ENCODE peak calls at places on chromosomes 4 and X, in five cellular contexts. Q is lower lobe of right lung, B is pancreas, M is sigmoid colon, O is upper lobe of right lung. L is an unnamed sample. For H3K9me3 and H3K4me1, the result is how much of the 10 kb centered on the place peaks cover.

GRCh38 chr4:5839751-5840674 is 52.9 kb downstream of the CRMP1 start:
- DNase-seq in O (no peak), Q (no peak), B (no peak), M (peak), L (no peak)

GRCh38 chr4:6684656-6685055 is 9.0 kb upstream of the S100P start:
- DNase-seq in B (no peak), Q (no peak), O (no peak), M (no peak), L (no peak)

GRCh38 chr4:4555916-4556315 is 14.1 kb upstream of the STX18 start:
- DNase-seq in M (no peak), B (no peak), Q (no peak), O (no peak), L (peak)

GRCh38 chr4:95155759-95156451 is 392.9 kb downstream of the UNC5C start:
- DNase-seq in Q (no peak), M (no peak), O (no peak), B (no peak), L (peak)

GRCh38 chrX:17680732-17681413 is 56.4 kb upstream of the SCML1 start:
- DNase-seq in O (no peak), M (no peak), B (no peak), Q (no peak), L (peak)

GRCh38 chr4:110085131-110085530 is 113.3 kb downstream of the ELOVL6 start:
- DNase-seq in O (no peak), B (no peak), M (no peak), Q (no peak), L (no peak)

GRCh38 chr4:152693875-152694274 is 14.1 kb upstream of the TMEM154 start:
- DNase-seq in Q (no peak), O (no peak), M (no peak), B (no peak), L (no peak)

GRCh38 chrX:104315555-104315954 is 60.8 kb upstream of the ESX1 start:
- DNase-seq in Q (no peak), B (no peak), M (no peak), O (no peak), L (no peak)

GRCh38 chr4:38177792-38178665 is 217.8 kb downstream of the PTTG2 start:
- DNase-seq in Q (peak), B (peak), O (peak), M (peak), L (no peak)

GRCh38 chr4:70993181-70994068 is at the start of gene DCK:
- DNase-seq in O (peak), B (peak), M (peak), Q (peak), L (peak)

GRCh38 chr4:63430105-63430504 is 979.1 kb downstream of the TECRL start:
- DNase-seq in B (no peak), Q (no peak), M (no peak), O (no peak), L (no peak)

GRCh38 chr4:148041606-148042324 is 309.9 kb downstream of the ARHGAP10 start:
- DNase-seq in B (no peak), Q (no peak), M (no peak), O (no peak), L (no peak)

GRCh38 chr4:6851431-6851830 is 58.2 kb upstream of the TBC1D14 start:
- DNase-seq in M (no peak), Q (no peak), O (no peak), B (no peak), L (no peak)

GRCh38 chr4:40255722-40256281 is 59.0 kb downstream of the RHOH start:
- DNase-seq in B (no peak), M (no peak), O (no peak), Q (no peak), L (peak)

GRCh38 chrX:44314259-44314734 is 29.2 kb downstream of the EFHC2 start:
- DNase-seq in B (no peak), M (no peak), O (no peak), Q (peak), L (peak)

GRCh38 chrX:154398668-154399526 is 720 bp downstream of the RPL10 start:
- DNase-seq in M (peak), Q (peak), B (peak), O (peak), L (peak)

GRCh38 chr4:108345862-108346530 is 177.3 kb upstream of the LEF1 start:
- DNase-seq in B (no peak), M (no peak), O (no peak), Q (no peak), L (no peak)

GRCh38 chrX:74602142-74602541 is 12.3 kb downstream of the RLIM start:
- DNase-seq in O (no peak), Q (no peak), M (no peak), B (no peak), L (no peak)

GRCh38 chrX:156000361-156000926 is 2.9 kb downstream of the IL9R start:
- DNase-seq in M (no peak), O (no peak), Q (no peak), B (no peak), L (no peak)

GRCh38 chr4:26459054-26459755 is 31.1 kb downstream of the CCKAR start:
- DNase-seq in Q (no peak), O (no peak), M (no peak), B (no peak), L (peak)

GRCh38 chr4:32189130-32189529 is 1469.0 kb downstream of the PCDH7 start:
- DNase-seq in M (no peak), Q (peak), B (no peak), O (no peak), L (no peak)

GRCh38 chrX:39773923-39774803 is 323.6 kb downstream of the BCOR start:
- DNase-seq in Q (no peak), B (no peak), O (no peak), M (no peak), L (no peak)

GRCh38 chrX:149151805-149152757 is 353.0 kb downstream of the IDS start:
- DNase-seq in Q (no peak), M (no peak), B (no peak), O (no peak), L (no peak)

DNA sequence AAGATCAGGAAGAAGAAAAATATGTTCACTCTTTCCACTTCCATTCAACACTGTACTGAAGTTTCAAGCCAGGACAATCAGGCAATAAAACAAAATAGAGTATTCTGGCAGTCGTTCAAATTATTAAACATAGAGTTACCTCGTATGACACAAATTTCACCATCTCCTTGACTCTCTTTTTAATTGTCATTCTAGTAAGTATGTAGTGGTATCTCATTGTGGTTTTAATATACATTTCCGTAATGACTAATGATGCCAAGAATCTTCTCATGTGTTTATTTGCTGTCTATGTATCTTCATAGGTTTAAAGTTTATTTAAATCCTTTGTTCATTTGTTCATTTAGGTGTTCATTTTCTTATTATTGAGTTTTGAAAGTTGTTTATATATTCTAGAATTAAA is 352.2 kb downstream of the IDS start:
- DNase-seq in Q (no peak), M (no peak), O (no peak), B (no peak), L (no peak)
- H3K4me3 ChIP-seq in Q (no peak), M (no peak), O (no peak), B (no peak), L (no peak)

GRCh38 chrX:151792505-151792904 is 58.0 kb downstream of the CNGA2 start:
- DNase-seq in B (no peak), M (no peak), O (no peak), Q (no peak), L (no peak)

GRCh38 chrX:151789179-151789800 is 54.7 kb downstream of the CNGA2 start:
- DNase-seq in M (peak), O (no peak), B (no peak), Q (no peak), L (peak)

GRCh38 chrX:151791961-151792360 is 57.4 kb downstream of the CNGA2 start:
- DNase-seq in O (no peak), Q (no peak), B (no peak), M (no peak), L (no peak)

GRCh38 chrX:151793886-151794285 is 59.3 kb downstream of the CNGA2 start:
- DNase-seq in Q (no peak), M (no peak), B (no peak), O (no peak), L (no peak)

GRCh38 chrX:151790421-151791160 is 56.0 kb downstream of the CNGA2 start:
- DNase-seq in Q (no peak), B (no peak), O (no peak), M (no peak), L (peak)
- H3K9me3 ChIP-seq in Q (under half), B (under half), O (under half), M (under half), L (under half)

GRCh38 chrX:13845721-13846378 is 29.0 kb upstream of the GPM6B start:
- DNase-seq in Q (no peak), B (no peak), O (no peak), M (no peak), L (peak)
- H3K4me1 ChIP-seq in Q (under half), B (under half), O (under half), M (under half), L (under half)

DNA sequence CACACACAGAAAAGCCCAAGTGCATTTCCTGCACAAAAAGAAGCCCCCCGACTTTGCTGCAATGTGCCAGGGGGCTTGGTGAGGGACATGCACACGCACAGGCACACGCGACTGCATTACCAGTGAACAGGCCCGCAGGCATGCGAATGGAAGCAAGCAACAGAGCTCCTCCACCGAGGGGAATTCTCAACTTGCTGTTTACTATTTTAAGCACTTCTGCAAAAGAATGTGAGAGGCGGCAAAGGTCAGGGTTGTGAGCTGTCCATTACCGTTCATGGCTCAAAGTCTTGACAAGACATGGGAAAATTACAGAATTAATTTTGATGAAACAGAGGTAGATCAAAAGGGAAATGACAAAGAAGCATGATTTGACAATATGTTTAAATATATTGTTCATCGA is 342.5 kb upstream of the NOCT start:
- DNase-seq in M (no peak), O (no peak), Q (no peak), B (no peak), L (no peak)
- H3K4me3 ChIP-seq in M (no peak), O (no peak), Q (no peak), B (no peak), L (no peak)

DNA sequence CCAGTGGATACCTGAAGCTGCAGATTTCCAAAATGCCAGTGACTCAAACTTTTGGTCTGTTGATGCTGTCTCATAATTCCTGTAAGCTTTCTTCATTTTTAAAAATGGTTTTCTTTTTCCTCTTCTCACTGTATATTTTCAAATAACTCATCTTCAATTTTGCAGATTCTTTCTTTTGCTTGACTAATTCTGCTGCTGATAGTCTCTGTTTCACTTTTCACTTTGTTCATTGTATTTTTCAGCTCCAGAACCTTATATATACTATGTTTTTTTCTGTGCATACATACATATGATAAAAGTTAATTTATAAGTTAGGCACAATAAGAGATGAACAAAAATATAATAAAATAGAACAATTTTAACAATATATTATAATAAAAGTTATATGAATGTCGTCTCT is 237.7 kb upstream of the GPRIN3 start:
- DNase-seq in B (no peak), O (no peak), Q (no peak), M (no peak), L (no peak)
- H3K9me3 ChIP-seq in B (under half), O (under half), Q (under half), M (under half), L (under half)

GRCh38 chr4:3487861-3488260 is 24.8 kb downstream of the DOK7 start:
- DNase-seq in O (no peak), Q (no peak), M (no peak), B (no peak), L (no peak)
- H3K4me1 ChIP-seq in O (under half), Q (under half), M (under half), B (under half), L (under half)

GRCh38 chr4:83282049-83282535 is 2.5 kb downstream of the COQ2 start:
- DNase-seq in O (no peak), B (no peak), Q (no peak), M (no peak), L (peak)

GRCh38 chr4:83281326-83281725 is 3.3 kb downstream of the COQ2 start:
- DNase-seq in M (no peak), O (no peak), B (no peak), Q (no peak), L (no peak)

GRCh38 chr4:83272900-83273299 is 11.7 kb downstream of the COQ2 start:
- DNase-seq in O (no peak), M (no peak), B (no peak), Q (no peak), L (no peak)

DNA sequence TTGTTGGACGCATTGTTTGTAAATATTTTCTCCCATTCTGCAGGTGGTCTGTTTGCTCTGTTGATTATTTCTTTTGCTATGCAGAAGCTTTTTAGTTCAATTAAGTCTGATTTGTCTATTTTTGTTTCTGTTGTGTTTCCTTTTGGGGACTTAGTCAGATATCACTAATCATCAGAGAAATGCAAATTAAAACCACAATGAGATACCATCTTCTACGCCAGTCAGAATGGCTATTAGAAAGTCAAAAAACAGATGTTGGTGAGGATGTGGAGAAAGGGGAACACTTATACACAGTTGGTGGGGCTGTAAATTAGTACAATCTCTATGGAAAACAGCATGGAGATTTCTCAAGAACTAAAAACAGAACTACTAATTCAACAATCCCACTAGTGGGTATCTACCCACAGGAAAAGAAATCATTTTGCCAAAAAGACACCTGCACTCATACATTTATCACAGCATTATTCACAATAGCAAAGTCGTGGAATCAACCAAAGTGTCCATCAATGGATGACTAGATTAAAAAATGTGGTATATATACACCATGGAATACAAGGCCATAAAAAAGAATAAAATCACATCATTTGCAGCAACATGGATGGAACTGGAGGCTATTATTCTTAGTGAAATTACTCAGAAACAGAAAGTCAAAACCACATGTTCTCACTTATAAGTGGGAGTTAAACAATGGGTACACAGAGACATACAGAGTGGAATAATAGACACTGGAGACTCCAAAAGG is 8.1 kb downstream of the COQ2 start:
- DNase-seq in Q (no peak), B (no peak), M (no peak), O (no peak), L (no peak)
- H3K4me3 ChIP-seq in Q (no peak), B (no peak), M (no peak), O (no peak), L (no peak)

GRCh38 chrX:42823443-42823842 is 45.5 kb upstream of the PPP1R2C start:
- DNase-seq in Q (no peak), M (no peak), B (no peak), O (no peak), L (no peak)

GRCh38 chrX:42821803-42822443 is 44.0 kb upstream of the PPP1R2C start:
- DNase-seq in Q (no peak), O (no peak), B (no peak), M (no peak), L (no peak)

GRCh38 chrX:42825201-42825600 is 47.2 kb upstream of the PPP1R2C start:
- DNase-seq in M (no peak), Q (no peak), O (no peak), B (no peak), L (no peak)

DNA sequence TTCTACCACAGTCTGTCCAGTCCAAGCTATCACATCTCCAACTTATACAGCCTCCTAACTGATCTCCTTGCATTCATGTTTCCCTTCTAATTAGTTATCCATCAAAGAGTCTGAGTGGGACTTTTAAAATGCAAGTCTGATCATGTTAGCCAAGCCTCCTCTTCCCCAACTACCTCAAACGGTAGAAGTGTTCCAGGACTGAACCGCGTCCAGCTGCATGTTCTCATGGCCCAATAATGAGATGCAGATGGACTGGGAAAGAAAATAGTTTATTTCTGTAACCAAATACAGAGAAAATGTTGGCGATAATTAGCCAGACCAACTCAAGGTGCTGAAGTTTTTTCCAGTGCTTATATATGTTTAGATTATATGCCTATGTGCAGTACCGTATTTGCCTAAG is 46.6 kb upstream of the PPP1R2C start:
- DNase-seq in O (no peak), B (no peak), M (no peak), Q (no peak), L (no peak)
- H3K9me3 ChIP-seq in O (under half), B (under half), M (under half), Q (under half), L (under half)